ENCODE peak calls at places on chromosomes 11 and 22, in seven cellular contexts. D, P, F, C, G, U and R are unnamed samples.

GRCh38 chr11:87290304-87290922 is 252.7 kb downstream of the TMEM135 start:
- DNase-seq in D (no peak), F (no peak), P (peak), C (no peak), G (no peak), U (peak), R (no peak)

GRCh38 chr11:74011360-74012071 is 2.6 kb upstream of the UCP3 start:
- DNase-seq in U (peak), G (no peak), P (no peak), D (no peak), C (no peak), F (no peak), R (no peak)

GRCh38 chr22:36081023-36081431 is 52.4 kb upstream of the RBFOX2 start:
- DNase-seq in D (peak), G (no peak), F (no peak), U (peak), P (no peak), C (peak), R (no peak)

GRCh38 chr11:96960926-96961325 is 571.1 kb downstream of the JRKL start:
- DNase-seq in P (no peak), C (no peak), D (no peak), U (no peak), F (no peak), G (no peak), R (no peak)

GRCh38 chr11:113305440-113306336 is 8.7 kb upstream of the TTC12 start:
- DNase-seq in F (peak), G (no peak), C (peak), D (peak), P (peak), U (peak), R (peak)

GRCh38 chr22:42630211-42630610 is 10.2 kb downstream of the ATP5MGL start:
- DNase-seq in P (no peak), G (no peak), D (no peak), F (no peak), U (no peak), C (no peak), R (no peak)

GRCh38 chr11:101049813-101050212 is 79.8 kb downstream of the PGR start:
- DNase-seq in F (no peak), P (no peak), D (no peak), G (no peak), U (no peak), C (no peak), R (no peak)

GRCh38 chr22:35740616-35741015 is 22.9 kb downstream of the APOL5 start:
- DNase-seq in P (no peak), C (no peak), F (no peak), U (no peak), G (no peak), D (no peak), R (no peak)

GRCh38 chr22:17205432-17205831 is 13.8 kb downstream of the ADA2 start:
- DNase-seq in C (no peak), F (no peak), G (no peak), D (no peak), U (no peak), P (no peak), R (no peak)

GRCh38 chr11:24965780-24966179 is 468.9 kb downstream of the LUZP2 start:
- DNase-seq in C (no peak), F (no peak), G (no peak), P (no peak), D (no peak), U (no peak), R (no peak)

GRCh38 chr11:46389450-46390330 is 1.9 kb downstream of the CHRM4 start:
- DNase-seq in P (peak), C (peak), D (peak), G (no peak), F (no peak), U (peak), R (peak)

GRCh38 chr22:44595841-44596341 is 97.9 kb upstream of the RTL6 start:
- DNase-seq in D (peak), C (peak), F (no peak), G (no peak), U (peak), P (no peak), R (no peak)

GRCh38 chr11:106304274-106304673 is 226.8 kb downstream of the AASDHPPT start:
- DNase-seq in G (no peak), U (peak), D (no peak), P (no peak), C (no peak), F (no peak), R (no peak)

DNA sequence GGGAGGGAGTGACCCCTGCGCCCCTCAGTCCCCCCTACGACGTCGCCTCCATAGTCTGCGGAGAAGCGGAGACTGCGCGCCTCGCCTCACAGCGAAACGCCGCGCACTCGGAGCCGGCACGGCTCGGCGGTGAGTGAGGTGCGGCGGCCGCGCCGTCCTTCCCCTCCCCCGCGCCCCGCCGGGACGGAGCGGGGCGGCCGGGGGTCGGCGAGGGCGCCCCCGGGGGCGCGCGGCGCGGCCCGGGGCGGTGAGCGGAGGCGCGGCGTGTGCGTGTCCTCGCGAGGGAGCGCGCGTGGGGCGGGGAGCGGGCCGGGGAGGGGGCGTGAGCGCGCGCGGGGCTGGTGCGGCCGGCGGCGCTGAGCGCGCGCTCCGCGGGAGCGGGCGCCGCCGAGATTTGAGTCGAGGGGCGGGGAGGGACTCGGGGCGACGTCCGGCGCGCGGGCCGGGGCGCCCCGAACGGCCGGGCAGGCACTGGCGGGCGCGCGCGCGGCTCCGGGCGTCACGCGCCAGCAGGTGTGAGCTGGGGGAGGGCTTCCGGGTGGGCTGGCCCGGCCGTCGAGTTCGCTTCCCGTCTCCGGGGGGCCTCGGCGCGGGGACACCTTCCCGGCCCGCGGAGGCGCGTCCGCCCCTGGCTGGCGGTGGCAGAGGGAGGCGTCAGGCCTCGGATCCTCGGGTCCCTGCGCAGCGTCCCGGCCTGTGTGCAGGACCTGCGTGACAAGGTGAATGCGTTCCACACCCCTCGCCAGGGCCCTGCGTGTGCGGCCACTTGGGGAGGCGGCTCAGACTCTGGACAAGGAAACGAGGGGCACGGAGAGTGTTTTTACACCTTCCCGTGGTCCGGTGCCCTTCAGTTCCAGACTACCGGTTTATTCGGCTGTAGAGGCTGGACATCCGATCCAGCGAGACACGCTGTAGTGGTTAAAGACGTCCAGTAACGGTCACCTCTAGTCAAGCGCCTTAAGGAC is 50.4 kb downstream of the FAM83F start:
- DNase-seq in C (peak), P (peak), D (peak), U (peak), F (no peak), G (no peak), R (peak)
- TF ChIP-seq POLR2A in C (no peak), P (peak), D (no peak), U (no peak), F (no peak), G (no peak), R (peak)

GRCh38 chr11:61349189-61349751 is 12.4 kb downstream of the CYB561A3 start:
- DNase-seq in F (no peak), C (peak), D (no peak), U (no peak), G (no peak), P (no peak), R (no peak)
- TF ChIP-seq POLR2A in F (no peak), C (no peak), D (no peak), U (no peak), G (no peak), P (no peak), R (no peak)

GRCh38 chr22:20495861-20496681 is 476 bp upstream of the KLHL22 start:
- DNase-seq in D (peak), U (peak), C (peak), F (peak), G (peak), P (peak), R (peak)
- TF ChIP-seq POLR2A in D (peak), U (peak), C (peak), F (peak), G (peak), P (peak), R (peak)

GRCh38 chr11:67468835-67469811 is at the start of gene TMEM134:
- DNase-seq in F (peak), D (peak), C (peak), U (peak), P (peak), G (peak), R (peak)
- TF ChIP-seq POLR2A in F (peak), D (peak), C (peak), U (peak), P (peak), G (peak), R (peak)

DNA sequence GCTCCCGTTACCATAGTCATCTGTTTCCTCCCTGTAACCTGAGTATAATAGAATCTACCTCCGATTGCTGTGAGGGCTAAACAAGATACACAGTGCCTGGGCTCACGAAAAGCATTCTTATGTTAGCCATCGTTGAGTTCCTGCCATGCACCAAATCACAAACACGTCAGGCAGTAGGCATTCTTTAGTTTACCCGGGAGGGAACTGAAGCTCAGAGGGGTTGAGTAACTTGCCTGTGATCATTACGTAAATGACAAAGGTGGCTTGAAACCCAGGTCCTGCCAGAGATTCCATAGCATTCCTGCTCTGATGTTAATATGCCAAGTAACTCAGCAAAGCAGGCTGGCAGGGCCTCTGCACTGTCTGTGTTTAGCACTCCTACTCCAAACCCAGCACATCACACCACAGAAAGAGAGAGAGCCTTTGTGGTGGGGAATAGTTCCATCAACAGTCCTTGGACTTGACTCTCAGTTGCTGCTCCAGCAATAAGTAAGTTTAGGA is 1.4 kb downstream of the SCN2B start:
- DNase-seq in G (no peak), C (no peak), F (no peak), U (peak), P (no peak), D (no peak), R (no peak)
- TF ChIP-seq POLR2A in G (no peak), C (no peak), F (no peak), U (no peak), P (no peak), D (no peak), R (no peak)